ENCODE peak calls at places on chromosomes 2 and 18, in five cellular contexts. L is activated T-helper 1 cell treated with Interleukin-2 at 50 U/mL for 16 hours; B is effector CD8-positive, alpha-beta T cell; A is stimulated activated CD8-positive, alpha-beta memory T cell treated with anti-CD3 and anti-CD28 coated beads, Interleukin-15, amount 100 ng/mL, for 24 hours; V is GM18507. F is an unnamed sample.

GRCh38 chr2:46299365-46300263 is 2.4 kb downstream of the EPAS1 start:
- DNase-seq in A (no peak), B (no peak), L (no peak), V (no peak), F (no peak)

GRCh38 chr18:3454365-3455089 is 4.6 kb downstream of the TGIF1 start:
- DNase-seq in V (no peak), B (peak; percentile 21), L (no peak), A (no peak), F (no peak)

GRCh38 chr2:74576151-74576755 is 21.7 kb downstream of the DOK1 start:
- DNase-seq in L (no peak), B (no peak), A (no peak), V (no peak), F (no peak)

GRCh38 chr18:9095297-9096012 is 7.0 kb upstream of the NDUFV2 start:
- DNase-seq in L (no peak), V (no peak), B (no peak), A (no peak), F (no peak)

GRCh38 chr2:73987109-73987947 is 2.6 kb downstream of the TET3 start:
- DNase-seq in B (no peak), L (no peak), V (no peak), A (no peak), F (no peak)

GRCh38 chr2:109316091-109316490 is 187.1 kb downstream of the SH3RF3 start:
- DNase-seq in B (no peak), A (no peak), L (no peak), V (no peak), F (no peak)

GRCh38 chr18:27921904-27922541 is 254.9 kb downstream of the CDH2 start:
- DNase-seq in B (no peak), A (no peak), L (no peak), V (no peak), F (no peak)

GRCh38 chr2:135050684-135051083 is 1.4 kb upstream of the RAB3GAP1 start:
- DNase-seq in L (no peak), V (no peak), B (no peak), A (no peak), F (no peak)

GRCh38 chr18:58529714-58530354 is 99.1 kb downstream of the ALPK2 start:
- DNase-seq in A (no peak), L (peak; percentile 33), V (no peak), B (peak; percentile 63), F (no peak)